ENCODE peak calls at places on chromosomes 6 and 20, in ten cellular contexts. One of them, this sample, is unnamed.

GRCh38 chr6:130037207-130037811 is 18.9 kb downstream of the L3MBTL3 start:
- DNase-seq in stimulated activated CD4-positive, alpha-beta T cell treated with anti-CD3 and anti-CD28 coated beads, Interleukin-1b, Interleukin-23, amount 100 ng/mL, for 4 hours: no peak
- DNase-seq in activated naive CD8-positive, alpha-beta T cell treated with anti-CD3 and anti-CD28 coated beads, Interleukin-2, amount 50 U/mL, for 24 hours: no peak
- DNase-seq in Calu3: no peak
- DNase-seq in NCI-H1105 treated with DMSO at 0.1 percent for 48 hours: no peak
- DNase-seq in GM10248: no peak
- DNase-seq in stimulated activated CD8-positive, alpha-beta memory T cell treated with anti-CD3 and anti-CD28 coated beads, Interleukin-15, amount 100 ng/mL, for 1 hour: no peak
- DNase-seq in iPS-NIHi11: no peak
- DNase-seq in globus pallidus: no peak
- DNase-seq in T-helper 2 cell: no peak
- DNase-seq in this sample: no peak

GRCh38 chr20:23092409-23092756 is 6.3 kb upstream of the CD93 start:
- DNase-seq in stimulated activated CD4-positive, alpha-beta T cell treated with anti-CD3 and anti-CD28 coated beads, Interleukin-1b, Interleukin-23, amount 100 ng/mL, for 4 hours: no peak
- DNase-seq in activated naive CD8-positive, alpha-beta T cell treated with anti-CD3 and anti-CD28 coated beads, Interleukin-2, amount 50 U/mL, for 24 hours: no peak
- DNase-seq in Calu3: no peak
- DNase-seq in NCI-H1105 treated with DMSO at 0.1 percent for 48 hours: peak; percentile 39
- DNase-seq in GM10248: no peak
- DNase-seq in stimulated activated CD8-positive, alpha-beta memory T cell treated with anti-CD3 and anti-CD28 coated beads, Interleukin-15, amount 100 ng/mL, for 1 hour: no peak
- DNase-seq in iPS-NIHi11: no peak
- DNase-seq in globus pallidus: no peak
- DNase-seq in T-helper 2 cell: no peak
- DNase-seq in this sample: no peak

GRCh38 chr6:130434174-130434873 is 68.5 kb downstream of the TMEM200A start:
- DNase-seq in stimulated activated CD4-positive, alpha-beta T cell treated with anti-CD3 and anti-CD28 coated beads, Interleukin-1b, Interleukin-23, amount 100 ng/mL, for 4 hours: no peak
- DNase-seq in activated naive CD8-positive, alpha-beta T cell treated with anti-CD3 and anti-CD28 coated beads, Interleukin-2, amount 50 U/mL, for 24 hours: no peak
- DNase-seq in Calu3: no peak
- DNase-seq in NCI-H1105 treated with DMSO at 0.1 percent for 48 hours: no peak
- DNase-seq in GM10248: no peak
- DNase-seq in stimulated activated CD8-positive, alpha-beta memory T cell treated with anti-CD3 and anti-CD28 coated beads, Interleukin-15, amount 100 ng/mL, for 1 hour: no peak
- DNase-seq in iPS-NIHi11: no peak
- DNase-seq in globus pallidus: no peak
- DNase-seq in T-helper 2 cell: no peak
- DNase-seq in this sample: peak; percentile 25

GRCh38 chr20:50691585-50692552 is 527 bp upstream of the RIPOR3 start:
- DNase-seq in stimulated activated CD4-positive, alpha-beta T cell treated with anti-CD3 and anti-CD28 coated beads, Interleukin-1b, Interleukin-23, amount 100 ng/mL, for 4 hours: no peak
- DNase-seq in activated naive CD8-positive, alpha-beta T cell treated with anti-CD3 and anti-CD28 coated beads, Interleukin-2, amount 50 U/mL, for 24 hours: no peak
- DNase-seq in Calu3: no peak
- DNase-seq in NCI-H1105 treated with DMSO at 0.1 percent for 48 hours: no peak
- DNase-seq in GM10248: no peak
- DNase-seq in stimulated activated CD8-positive, alpha-beta memory T cell treated with anti-CD3 and anti-CD28 coated beads, Interleukin-15, amount 100 ng/mL, for 1 hour: no peak
- DNase-seq in iPS-NIHi11: peak; percentile 42
- DNase-seq in globus pallidus: no peak
- DNase-seq in T-helper 2 cell: no peak
- DNase-seq in this sample: peak; percentile 77

GRCh38 chr6:34630040-34630439 is 66.5 kb downstream of the ILRUN start:
- DNase-seq in stimulated activated CD4-positive, alpha-beta T cell treated with anti-CD3 and anti-CD28 coated beads, Interleukin-1b, Interleukin-23, amount 100 ng/mL, for 4 hours: no peak
- DNase-seq in activated naive CD8-positive, alpha-beta T cell treated with anti-CD3 and anti-CD28 coated beads, Interleukin-2, amount 50 U/mL, for 24 hours: no peak
- DNase-seq in Calu3: no peak
- DNase-seq in NCI-H1105 treated with DMSO at 0.1 percent for 48 hours: no peak
- DNase-seq in GM10248: no peak
- DNase-seq in stimulated activated CD8-positive, alpha-beta memory T cell treated with anti-CD3 and anti-CD28 coated beads, Interleukin-15, amount 100 ng/mL, for 1 hour: no peak
- DNase-seq in iPS-NIHi11: no peak
- DNase-seq in globus pallidus: no peak
- DNase-seq in T-helper 2 cell: no peak
- DNase-seq in this sample: peak; percentile 78

GRCh38 chr20:62768815-62769287 is 27.4 kb upstream of the MRGBP start:
- DNase-seq in stimulated activated CD4-positive, alpha-beta T cell treated with anti-CD3 and anti-CD28 coated beads, Interleukin-1b, Interleukin-23, amount 100 ng/mL, for 4 hours: no peak
- DNase-seq in activated naive CD8-positive, alpha-beta T cell treated with anti-CD3 and anti-CD28 coated beads, Interleukin-2, amount 50 U/mL, for 24 hours: no peak
- DNase-seq in Calu3: peak; percentile 45
- DNase-seq in NCI-H1105 treated with DMSO at 0.1 percent for 48 hours: peak; percentile 59
- DNase-seq in GM10248: no peak
- DNase-seq in stimulated activated CD8-positive, alpha-beta memory T cell treated with anti-CD3 and anti-CD28 coated beads, Interleukin-15, amount 100 ng/mL, for 1 hour: no peak
- DNase-seq in iPS-NIHi11: peak; percentile 31
- DNase-seq in globus pallidus: no peak
- DNase-seq in T-helper 2 cell: no peak
- DNase-seq in this sample: peak; percentile 88

GRCh38 chr6:111685506-111685905 is 79.8 kb upstream of the TRAF3IP2 start:
- DNase-seq in stimulated activated CD4-positive, alpha-beta T cell treated with anti-CD3 and anti-CD28 coated beads, Interleukin-1b, Interleukin-23, amount 100 ng/mL, for 4 hours: no peak
- DNase-seq in activated naive CD8-positive, alpha-beta T cell treated with anti-CD3 and anti-CD28 coated beads, Interleukin-2, amount 50 U/mL, for 24 hours: no peak
- DNase-seq in Calu3: no peak
- DNase-seq in NCI-H1105 treated with DMSO at 0.1 percent for 48 hours: no peak
- DNase-seq in GM10248: no peak
- DNase-seq in stimulated activated CD8-positive, alpha-beta memory T cell treated with anti-CD3 and anti-CD28 coated beads, Interleukin-15, amount 100 ng/mL, for 1 hour: no peak
- DNase-seq in iPS-NIHi11: no peak
- DNase-seq in globus pallidus: no peak
- DNase-seq in T-helper 2 cell: no peak
- DNase-seq in this sample: no peak

GRCh38 chr6:40336986-40337780 is 250.0 kb downstream of the LRFN2 start:
- DNase-seq in stimulated activated CD4-positive, alpha-beta T cell treated with anti-CD3 and anti-CD28 coated beads, Interleukin-1b, Interleukin-23, amount 100 ng/mL, for 4 hours: no peak
- DNase-seq in activated naive CD8-positive, alpha-beta T cell treated with anti-CD3 and anti-CD28 coated beads, Interleukin-2, amount 50 U/mL, for 24 hours: no peak
- DNase-seq in Calu3: no peak
- DNase-seq in NCI-H1105 treated with DMSO at 0.1 percent for 48 hours: no peak
- DNase-seq in GM10248: no peak
- DNase-seq in stimulated activated CD8-positive, alpha-beta memory T cell treated with anti-CD3 and anti-CD28 coated beads, Interleukin-15, amount 100 ng/mL, for 1 hour: no peak
- DNase-seq in iPS-NIHi11: no peak
- DNase-seq in globus pallidus: no peak
- DNase-seq in T-helper 2 cell: no peak
- DNase-seq in this sample: no peak

GRCh38 chr20:57716202-57716601 is 6.4 kb upstream of the PMEPA1 start:
- DNase-seq in stimulated activated CD4-positive, alpha-beta T cell treated with anti-CD3 and anti-CD28 coated beads, Interleukin-1b, Interleukin-23, amount 100 ng/mL, for 4 hours: no peak
- DNase-seq in activated naive CD8-positive, alpha-beta T cell treated with anti-CD3 and anti-CD28 coated beads, Interleukin-2, amount 50 U/mL, for 24 hours: no peak
- DNase-seq in Calu3: no peak
- DNase-seq in NCI-H1105 treated with DMSO at 0.1 percent for 48 hours: no peak
- DNase-seq in GM10248: no peak
- DNase-seq in stimulated activated CD8-positive, alpha-beta memory T cell treated with anti-CD3 and anti-CD28 coated beads, Interleukin-15, amount 100 ng/mL, for 1 hour: no peak
- DNase-seq in iPS-NIHi11: no peak
- DNase-seq in globus pallidus: no peak
- DNase-seq in T-helper 2 cell: no peak
- DNase-seq in this sample: peak; percentile 53

GRCh38 chr6:150261997-150262396 is 106.8 kb upstream of the IYD start:
- DNase-seq in stimulated activated CD4-positive, alpha-beta T cell treated with anti-CD3 and anti-CD28 coated beads, Interleukin-1b, Interleukin-23, amount 100 ng/mL, for 4 hours: no peak
- DNase-seq in activated naive CD8-positive, alpha-beta T cell treated with anti-CD3 and anti-CD28 coated beads, Interleukin-2, amount 50 U/mL, for 24 hours: no peak
- DNase-seq in Calu3: no peak
- DNase-seq in NCI-H1105 treated with DMSO at 0.1 percent for 48 hours: no peak
- DNase-seq in GM10248: no peak
- DNase-seq in stimulated activated CD8-positive, alpha-beta memory T cell treated with anti-CD3 and anti-CD28 coated beads, Interleukin-15, amount 100 ng/mL, for 1 hour: no peak
- DNase-seq in iPS-NIHi11: peak; percentile 41
- DNase-seq in globus pallidus: no peak
- DNase-seq in T-helper 2 cell: no peak
- DNase-seq in this sample: no peak

GRCh38 chr6:137025786-137026730 is 18.7 kb downstream of the IL20RA start:
- DNase-seq in stimulated activated CD4-positive, alpha-beta T cell treated with anti-CD3 and anti-CD28 coated beads, Interleukin-1b, Interleukin-23, amount 100 ng/mL, for 4 hours: no peak
- DNase-seq in activated naive CD8-positive, alpha-beta T cell treated with anti-CD3 and anti-CD28 coated beads, Interleukin-2, amount 50 U/mL, for 24 hours: no peak
- DNase-seq in Calu3: peak; percentile 29
- DNase-seq in NCI-H1105 treated with DMSO at 0.1 percent for 48 hours: no peak
- DNase-seq in GM10248: no peak
- DNase-seq in stimulated activated CD8-positive, alpha-beta memory T cell treated with anti-CD3 and anti-CD28 coated beads, Interleukin-15, amount 100 ng/mL, for 1 hour: no peak
- DNase-seq in iPS-NIHi11: no peak
- DNase-seq in globus pallidus: no peak
- DNase-seq in T-helper 2 cell: no peak
- DNase-seq in this sample: peak; percentile 45

GRCh38 chr20:31840906-31841816 is 4.2 kb downstream of the FOXS1 start:
- DNase-seq in stimulated activated CD4-positive, alpha-beta T cell treated with anti-CD3 and anti-CD28 coated beads, Interleukin-1b, Interleukin-23, amount 100 ng/mL, for 4 hours: no peak
- DNase-seq in activated naive CD8-positive, alpha-beta T cell treated with anti-CD3 and anti-CD28 coated beads, Interleukin-2, amount 50 U/mL, for 24 hours: no peak
- DNase-seq in Calu3: no peak
- DNase-seq in NCI-H1105 treated with DMSO at 0.1 percent for 48 hours: no peak
- DNase-seq in GM10248: no peak
- DNase-seq in stimulated activated CD8-positive, alpha-beta memory T cell treated with anti-CD3 and anti-CD28 coated beads, Interleukin-15, amount 100 ng/mL, for 1 hour: no peak
- DNase-seq in iPS-NIHi11: no peak
- DNase-seq in globus pallidus: no peak
- DNase-seq in T-helper 2 cell: no peak
- DNase-seq in this sample: peak; percentile 61

GRCh38 chr6:72702421-72702820 is 80.6 kb downstream of the KCNQ5 start:
- DNase-seq in stimulated activated CD4-positive, alpha-beta T cell treated with anti-CD3 and anti-CD28 coated beads, Interleukin-1b, Interleukin-23, amount 100 ng/mL, for 4 hours: no peak
- DNase-seq in activated naive CD8-positive, alpha-beta T cell treated with anti-CD3 and anti-CD28 coated beads, Interleukin-2, amount 50 U/mL, for 24 hours: no peak
- DNase-seq in Calu3: no peak
- DNase-seq in NCI-H1105 treated with DMSO at 0.1 percent for 48 hours: no peak
- DNase-seq in GM10248: no peak
- DNase-seq in stimulated activated CD8-positive, alpha-beta memory T cell treated with anti-CD3 and anti-CD28 coated beads, Interleukin-15, amount 100 ng/mL, for 1 hour: no peak
- DNase-seq in iPS-NIHi11: no peak
- DNase-seq in globus pallidus: no peak
- DNase-seq in T-helper 2 cell: no peak
- DNase-seq in this sample: no peak

GRCh38 chr6:39426057-39426592 is 103.6 kb upstream of the KCNK16 start:
- DNase-seq in stimulated activated CD4-positive, alpha-beta T cell treated with anti-CD3 and anti-CD28 coated beads, Interleukin-1b, Interleukin-23, amount 100 ng/mL, for 4 hours: no peak
- DNase-seq in activated naive CD8-positive, alpha-beta T cell treated with anti-CD3 and anti-CD28 coated beads, Interleukin-2, amount 50 U/mL, for 24 hours: no peak
- DNase-seq in Calu3: peak; percentile 43
- DNase-seq in NCI-H1105 treated with DMSO at 0.1 percent for 48 hours: no peak
- DNase-seq in GM10248: no peak
- DNase-seq in stimulated activated CD8-positive, alpha-beta memory T cell treated with anti-CD3 and anti-CD28 coated beads, Interleukin-15, amount 100 ng/mL, for 1 hour: no peak
- DNase-seq in iPS-NIHi11: peak; percentile 25
- DNase-seq in globus pallidus: peak; percentile 73
- DNase-seq in T-helper 2 cell: no peak
- DNase-seq in this sample: peak; percentile 84

GRCh38 chr20:9492067-9492466 is 22.3 kb upstream of the LAMP5 start:
- DNase-seq in stimulated activated CD4-positive, alpha-beta T cell treated with anti-CD3 and anti-CD28 coated beads, Interleukin-1b, Interleukin-23, amount 100 ng/mL, for 4 hours: no peak
- DNase-seq in activated naive CD8-positive, alpha-beta T cell treated with anti-CD3 and anti-CD28 coated beads, Interleukin-2, amount 50 U/mL, for 24 hours: no peak
- DNase-seq in Calu3: no peak
- DNase-seq in NCI-H1105 treated with DMSO at 0.1 percent for 48 hours: no peak
- DNase-seq in GM10248: no peak
- DNase-seq in stimulated activated CD8-positive, alpha-beta memory T cell treated with anti-CD3 and anti-CD28 coated beads, Interleukin-15, amount 100 ng/mL, for 1 hour: no peak
- DNase-seq in iPS-NIHi11: no peak
- DNase-seq in globus pallidus: no peak
- DNase-seq in T-helper 2 cell: no peak
- DNase-seq in this sample: no peak

GRCh38 chr6:68597642-68598041 is 37.4 kb upstream of the ADGRB3 start:
- DNase-seq in stimulated activated CD4-positive, alpha-beta T cell treated with anti-CD3 and anti-CD28 coated beads, Interleukin-1b, Interleukin-23, amount 100 ng/mL, for 4 hours: no peak
- DNase-seq in activated naive CD8-positive, alpha-beta T cell treated with anti-CD3 and anti-CD28 coated beads, Interleukin-2, amount 50 U/mL, for 24 hours: no peak
- DNase-seq in Calu3: no peak
- DNase-seq in NCI-H1105 treated with DMSO at 0.1 percent for 48 hours: no peak
- DNase-seq in GM10248: no peak
- DNase-seq in stimulated activated CD8-positive, alpha-beta memory T cell treated with anti-CD3 and anti-CD28 coated beads, Interleukin-15, amount 100 ng/mL, for 1 hour: no peak
- DNase-seq in iPS-NIHi11: no peak
- DNase-seq in globus pallidus: no peak
- DNase-seq in T-helper 2 cell: no peak
- DNase-seq in this sample: no peak

GRCh38 chr6:9204171-9204570 is 768.8 kb upstream of the SLC35B3 start:
- DNase-seq in stimulated activated CD4-positive, alpha-beta T cell treated with anti-CD3 and anti-CD28 coated beads, Interleukin-1b, Interleukin-23, amount 100 ng/mL, for 4 hours: no peak
- DNase-seq in activated naive CD8-positive, alpha-beta T cell treated with anti-CD3 and anti-CD28 coated beads, Interleukin-2, amount 50 U/mL, for 24 hours: no peak
- DNase-seq in Calu3: peak; percentile 59
- DNase-seq in NCI-H1105 treated with DMSO at 0.1 percent for 48 hours: no peak
- DNase-seq in GM10248: no peak
- DNase-seq in stimulated activated CD8-positive, alpha-beta memory T cell treated with anti-CD3 and anti-CD28 coated beads, Interleukin-15, amount 100 ng/mL, for 1 hour: no peak
- DNase-seq in iPS-NIHi11: no peak
- DNase-seq in globus pallidus: no peak
- DNase-seq in T-helper 2 cell: no peak
- DNase-seq in this sample: peak; percentile 84

GRCh38 chr6:10414766-10415592 is at the start of gene TFAP2A:
- DNase-seq in stimulated activated CD4-positive, alpha-beta T cell treated with anti-CD3 and anti-CD28 coated beads, Interleukin-1b, Interleukin-23, amount 100 ng/mL, for 4 hours: no peak
- DNase-seq in activated naive CD8-positive, alpha-beta T cell treated with anti-CD3 and anti-CD28 coated beads, Interleukin-2, amount 50 U/mL, for 24 hours: no peak
- DNase-seq in Calu3: peak; percentile 80
- DNase-seq in NCI-H1105 treated with DMSO at 0.1 percent for 48 hours: no peak
- DNase-seq in GM10248: no peak
- DNase-seq in stimulated activated CD8-positive, alpha-beta memory T cell treated with anti-CD3 and anti-CD28 coated beads, Interleukin-15, amount 100 ng/mL, for 1 hour: no peak
- DNase-seq in iPS-NIHi11: no peak
- DNase-seq in globus pallidus: no peak
- DNase-seq in T-helper 2 cell: no peak
- DNase-seq in this sample: peak; percentile 61

GRCh38 chr20:58251979-58252591 is 23.6 kb upstream of the ANKRD60 start:
- DNase-seq in stimulated activated CD4-positive, alpha-beta T cell treated with anti-CD3 and anti-CD28 coated beads, Interleukin-1b, Interleukin-23, amount 100 ng/mL, for 4 hours: no peak
- DNase-seq in activated naive CD8-positive, alpha-beta T cell treated with anti-CD3 and anti-CD28 coated beads, Interleukin-2, amount 50 U/mL, for 24 hours: no peak
- DNase-seq in Calu3: peak; percentile 58
- DNase-seq in NCI-H1105 treated with DMSO at 0.1 percent for 48 hours: no peak
- DNase-seq in GM10248: no peak
- DNase-seq in stimulated activated CD8-positive, alpha-beta memory T cell treated with anti-CD3 and anti-CD28 coated beads, Interleukin-15, amount 100 ng/mL, for 1 hour: no peak
- DNase-seq in iPS-NIHi11: no peak
- DNase-seq in globus pallidus: no peak
- DNase-seq in T-helper 2 cell: no peak
- DNase-seq in this sample: peak; percentile 69

GRCh38 chr6:74510878-74511277 is 695.0 kb downstream of the COL12A1 start:
- DNase-seq in stimulated activated CD4-positive, alpha-beta T cell treated with anti-CD3 and anti-CD28 coated beads, Interleukin-1b, Interleukin-23, amount 100 ng/mL, for 4 hours: no peak
- DNase-seq in activated naive CD8-positive, alpha-beta T cell treated with anti-CD3 and anti-CD28 coated beads, Interleukin-2, amount 50 U/mL, for 24 hours: no peak
- DNase-seq in Calu3: no peak
- DNase-seq in NCI-H1105 treated with DMSO at 0.1 percent for 48 hours: no peak
- DNase-seq in GM10248: no peak
- DNase-seq in stimulated activated CD8-positive, alpha-beta memory T cell treated with anti-CD3 and anti-CD28 coated beads, Interleukin-15, amount 100 ng/mL, for 1 hour: no peak
- DNase-seq in iPS-NIHi11: no peak
- DNase-seq in globus pallidus: no peak
- DNase-seq in T-helper 2 cell: no peak
- DNase-seq in this sample: no peak

GRCh38 chr6:155162682-155163081 is 101.1 kb upstream of the CLDN20 start:
- DNase-seq in stimulated activated CD4-positive, alpha-beta T cell treated with anti-CD3 and anti-CD28 coated beads, Interleukin-1b, Interleukin-23, amount 100 ng/mL, for 4 hours: no peak
- DNase-seq in activated naive CD8-positive, alpha-beta T cell treated with anti-CD3 and anti-CD28 coated beads, Interleukin-2, amount 50 U/mL, for 24 hours: no peak
- DNase-seq in Calu3: no peak
- DNase-seq in NCI-H1105 treated with DMSO at 0.1 percent for 48 hours: no peak
- DNase-seq in GM10248: no peak
- DNase-seq in stimulated activated CD8-positive, alpha-beta memory T cell treated with anti-CD3 and anti-CD28 coated beads, Interleukin-15, amount 100 ng/mL, for 1 hour: no peak
- DNase-seq in iPS-NIHi11: no peak
- DNase-seq in globus pallidus: no peak
- DNase-seq in T-helper 2 cell: no peak
- DNase-seq in this sample: peak; percentile 60

GRCh38 chr6:121319112-121319553 is 15.1 kb downstream of the TBC1D32 start:
- DNase-seq in stimulated activated CD4-positive, alpha-beta T cell treated with anti-CD3 and anti-CD28 coated beads, Interleukin-1b, Interleukin-23, amount 100 ng/mL, for 4 hours: no peak
- DNase-seq in activated naive CD8-positive, alpha-beta T cell treated with anti-CD3 and anti-CD28 coated beads, Interleukin-2, amount 50 U/mL, for 24 hours: no peak
- DNase-seq in Calu3: no peak
- DNase-seq in NCI-H1105 treated with DMSO at 0.1 percent for 48 hours: no peak
- DNase-seq in GM10248: peak; percentile 15
- DNase-seq in stimulated activated CD8-positive, alpha-beta memory T cell treated with anti-CD3 and anti-CD28 coated beads, Interleukin-15, amount 100 ng/mL, for 1 hour: no peak
- DNase-seq in iPS-NIHi11: peak; percentile 11
- DNase-seq in globus pallidus: no peak
- DNase-seq in T-helper 2 cell: no peak
- DNase-seq in this sample: peak; percentile 28

GRCh38 chr20:13817342-13817741 is 32.5 kb downstream of the NDUFAF5 start:
- DNase-seq in stimulated activated CD4-positive, alpha-beta T cell treated with anti-CD3 and anti-CD28 coated beads, Interleukin-1b, Interleukin-23, amount 100 ng/mL, for 4 hours: no peak
- DNase-seq in activated naive CD8-positive, alpha-beta T cell treated with anti-CD3 and anti-CD28 coated beads, Interleukin-2, amount 50 U/mL, for 24 hours: no peak
- DNase-seq in Calu3: no peak
- DNase-seq in NCI-H1105 treated with DMSO at 0.1 percent for 48 hours: no peak
- DNase-seq in GM10248: no peak
- DNase-seq in stimulated activated CD8-positive, alpha-beta memory T cell treated with anti-CD3 and anti-CD28 coated beads, Interleukin-15, amount 100 ng/mL, for 1 hour: no peak
- DNase-seq in iPS-NIHi11: no peak
- DNase-seq in globus pallidus: no peak
- DNase-seq in T-helper 2 cell: no peak
- DNase-seq in this sample: no peak